ENCODE peak calls at places on chromosomes 3 and 15, in eight cellular contexts. P is B cell; D is NT2/D1; R is hepatocyte; A is left ventricle myocardium inferior; N is right atrium auricular region; Z is activated effector memory CD4-positive, alpha-beta T cell treated with anti-CD3 and anti-CD28 coated beads, Interleukin-2, amount 50 U/mL, for 16 hours; M is fibroblast of lung. K is an unnamed sample.

GRCh38 chr3:197399486-197399885 is 101.1 kb upstream of the DLG1 start:
- DNase-seq in P (no peak), D (no peak), R (no peak), A (no peak), N (peak; percentile 46), Z (peak; percentile 13), M (no peak), K (no peak)

GRCh38 chr3:64163019-64163754 is 62.1 kb downstream of the PRICKLE2 start:
- DNase-seq in P (no peak), D (no peak), R (no peak), A (no peak), N (no peak), Z (no peak), M (no peak), K (no peak)

GRCh38 chr3:40037582-40037981 is 228.2 kb downstream of the MYRIP start:
- DNase-seq in P (no peak), D (peak; percentile 44), R (no peak), A (no peak), N (no peak), Z (no peak), M (no peak), K (no peak)

GRCh38 chr15:62989366-62990055 is 53.0 kb upstream of the TPM1 start:
- DNase-seq in P (no peak), D (no peak), R (no peak), A (no peak), N (no peak), Z (no peak), M (peak; percentile 50), K (no peak)

GRCh38 chr3:98554580-98554979 is 22.8 kb downstream of the GPR15 start:
- DNase-seq in P (no peak), D (no peak), R (no peak), A (no peak), N (no peak), Z (no peak), M (no peak), K (no peak)

GRCh38 chr3:194194051-194194756 is 58.3 kb downstream of the HES1 start:
- DNase-seq in P (peak; percentile 73), D (no peak), R (no peak), A (no peak), N (no peak), Z (no peak), M (no peak), K (no peak)

GRCh38 chr15:23446215-23447106 is 582 bp downstream of the GOLGA6L2 start:
- DNase-seq in P (no peak), D (no peak), R (no peak), A (no peak), N (no peak), Z (no peak), M (no peak), K (no peak)

GRCh38 chr3:155179425-155179814 is 99.3 kb downstream of the MME start:
- DNase-seq in P (no peak), D (no peak), R (no peak), A (no peak), N (no peak), Z (no peak), M (no peak), K (no peak)

GRCh38 chr3:48403533-48404439 is 26.1 kb downstream of the PLXNB1 start:
- DNase-seq in P (no peak), D (no peak), R (no peak), A (no peak), N (peak; percentile 57), Z (peak; percentile 52), M (no peak), K (peak; percentile 44)

GRCh38 chr3:53704363-53704725 is 141.9 kb downstream of the CHDH start:
- DNase-seq in P (no peak), D (no peak), R (no peak), A (no peak), N (peak; percentile 53), Z (no peak), M (no peak), K (no peak)

GRCh38 chr15:101115887-101116680 is 135.8 kb downstream of the CHSY1 start:
- DNase-seq in P (no peak), D (no peak), R (peak; percentile 59), A (peak; percentile 54), N (no peak), Z (no peak), M (peak; percentile 87), K (peak; percentile 68)

GRCh38 chr15:28456476-28457395 is 76.0 kb downstream of the GOLGA8G start:
- DNase-seq in P (no peak), D (no peak), R (peak; percentile 10), A (no peak), N (no peak), Z (peak; percentile 57), M (no peak), K (peak; percentile 84)

GRCh38 chr3:127019449-127019848 is 36.5 kb downstream of the PLXNA1 start:
- DNase-seq in P (no peak), D (no peak), R (no peak), A (no peak), N (no peak), Z (no peak), M (no peak), K (no peak)

GRCh38 chr3:42756681-42757213 is 16.3 kb downstream of the CCDC13 start:
- DNase-seq in P (no peak), D (no peak), R (no peak), A (no peak), N (peak; percentile 46), Z (peak; percentile 10), M (no peak), K (peak; percentile 12)

GRCh38 chr3:156271995-156272719 is 151.8 kb downstream of the KCNAB1 start:
- DNase-seq in P (no peak), D (no peak), R (no peak), A (no peak), N (no peak), Z (no peak), M (no peak), K (no peak)

GRCh38 chr15:30990451-30991300 is 752 bp downstream of the MTMR10 start:
- DNase-seq in P (no peak), D (no peak), R (no peak), A (no peak), N (no peak), Z (no peak), M (peak; percentile 10), K (no peak)

GRCh38 chr3:140436421-140436820 is 241.4 kb upstream of the TRIM42 start:
- DNase-seq in P (no peak), D (no peak), R (no peak), A (no peak), N (peak; percentile 44), Z (no peak), M (no peak), K (no peak)

GRCh38 chr3:43016513-43016865 is 37.4 kb downstream of the GASK1A start:
- DNase-seq in P (no peak), D (no peak), R (no peak), A (no peak), N (no peak), Z (no peak), M (no peak), K (no peak)

GRCh38 chr3:126672741-126673140 is 17.8 kb upstream of the TXNRD3 start:
- DNase-seq in P (no peak), D (no peak), R (no peak), A (no peak), N (no peak), Z (no peak), M (no peak), K (peak; percentile 37)

GRCh38 chr3:50352762-50353161 is 2.1 kb downstream of the CYB561D2 start:
- DNase-seq in P (no peak), D (no peak), R (no peak), A (no peak), N (no peak), Z (no peak), M (no peak), K (no peak)

GRCh38 chr3:186589115-186589514 is 18.6 kb downstream of the DNAJB11 start:
- DNase-seq in P (no peak), D (no peak), R (no peak), A (no peak), N (no peak), Z (no peak), M (peak; percentile 51), K (no peak)

GRCh38 chr15:56613826-56614225 is 119.5 kb downstream of the ZNF280D start:
- DNase-seq in P (no peak), D (no peak), R (no peak), A (no peak), N (no peak), Z (no peak), M (no peak), K (no peak)

GRCh38 chr3:5002174-5002870 is 23.1 kb downstream of the BHLHE40 start:
- DNase-seq in P (no peak), D (no peak), R (no peak), A (no peak), N (no peak), Z (peak; percentile 81), M (no peak), K (no peak)

GRCh38 chr3:8480699-8481098 is 20.9 kb upstream of the LMCD1 start:
- DNase-seq in P (no peak), D (no peak), R (no peak), A (no peak), N (no peak), Z (no peak), M (no peak), K (no peak)

GRCh38 chr3:11247362-11247761 is 24.8 kb upstream of the ATG7 start:
- DNase-seq in P (no peak), D (no peak), R (no peak), A (no peak), N (no peak), Z (no peak), M (no peak), K (no peak)

GRCh38 chr3:172305552-172305951 is 142.7 kb downstream of the GHSR start:
- DNase-seq in P (no peak), D (no peak), R (peak; percentile 74), A (no peak), N (no peak), Z (no peak), M (peak; percentile 74), K (no peak)